ENCODE peak calls at places on chromosomes 5 and 9, in eight cellular contexts. X, C, Y, Z, E, D, R and I are unnamed samples.

GRCh38 chr9:76219555-76220151 is 174.6 kb downstream of the RFK start:
- DNase-seq in C (peak; percentile 58), R (no peak), X (peak; percentile 22), D (no peak), Z (no peak), E (peak; percentile 29), Y (no peak), I (no peak)

GRCh38 chr5:59312223-59312622 is 581.3 kb downstream of the PDE4D start:
- DNase-seq in Z (no peak), Y (no peak), D (no peak), E (no peak), X (no peak), R (no peak), C (no peak), I (no peak)

GRCh38 chr5:103375356-103375755 is 116.8 kb downstream of the MACIR start:
- DNase-seq in Z (no peak), C (peak; percentile 96), D (no peak), Y (no peak), X (peak; percentile 35), E (peak; percentile 31), R (no peak), I (no peak)

GRCh38 chr9:137149942-137150484 is 11.1 kb downstream of the GRIN1 start:
- DNase-seq in E (no peak), Y (no peak), D (no peak), X (no peak), R (no peak), C (no peak), Z (peak; percentile 47), I (no peak)

GRCh38 chr9:35537898-35538297 is 48.0 kb downstream of the RUSC2 start:
- DNase-seq in D (no peak), E (no peak), Y (no peak), R (no peak), X (peak; percentile 55), C (peak; percentile 33), Z (no peak), I (no peak)

GRCh38 chr5:180072556-180072955 is 997 bp upstream of the RNF130 start:
- DNase-seq in Z (no peak), E (no peak), Y (peak; percentile 89), D (no peak), X (no peak), R (peak; percentile 60), C (no peak), I (no peak)

GRCh38 chr9:133505901-133506652 is 18.7 kb downstream of the MYMK start:
- DNase-seq in D (no peak), C (no peak), X (peak; percentile 91), E (no peak), Z (no peak), R (peak; percentile 82), Y (no peak), I (peak; percentile 20)

GRCh38 chr5:123157797-123158528 is 68.9 kb downstream of the PRDM6 start:
- DNase-seq in X (peak; percentile 84), C (peak; percentile 83), R (peak; percentile 39), E (peak; percentile 58), Z (no peak), Y (no peak), D (no peak), I (peak; percentile 38)

GRCh38 chr9:110582156-110582555 is 2.6 kb upstream of the SVEP1 start:
- DNase-seq in Y (no peak), R (no peak), X (no peak), C (no peak), D (no peak), Z (no peak), E (no peak), I (no peak)

GRCh38 chr5:93621340-93621872 is 38.4 kb downstream of the NR2F1 start:
- DNase-seq in C (peak; percentile 81), X (peak; percentile 66), Y (peak; percentile 86), D (peak; percentile 81), R (peak; percentile 82), Z (peak; percentile 53), E (peak; percentile 53), I (no peak)

GRCh38 chr9:89418882-89419641 is 78.9 kb downstream of the SEMA4D start:
- DNase-seq in E (no peak), Y (peak; percentile 93), Z (no peak), C (no peak), R (no peak), X (no peak), D (no peak), I (no peak)

GRCh38 chr9:81825831-81826540 is 102.2 kb upstream of the SPATA31D4 start:
- DNase-seq in Z (no peak), X (no peak), R (no peak), E (no peak), D (no peak), C (peak; percentile 23), Y (no peak), I (no peak)

GRCh38 chr9:76927540-76928240 is 21.8 kb upstream of the PRUNE2 start:
- DNase-seq in E (no peak), R (no peak), Z (no peak), X (peak; percentile 64), D (no peak), C (peak; percentile 27), Y (no peak), I (no peak)

GRCh38 chr5:134561871-134562296 is 36.4 kb downstream of the JADE2 start:
- DNase-seq in R (peak; percentile 56), E (peak; percentile 56), Z (peak; percentile 49), X (peak; percentile 81), C (peak; percentile 74), Y (no peak), D (no peak), I (no peak)

GRCh38 chr5:128216860-128217531 is 133.4 kb downstream of the SLC12A2 start:
- DNase-seq in E (peak; percentile 51), Y (no peak), D (no peak), R (no peak), Z (no peak), C (peak; percentile 76), X (peak; percentile 88), I (no peak)

GRCh38 chr9:122526602-122527001 is 491 bp downstream of the OR1N1 start:
- DNase-seq in Y (no peak), C (no peak), E (no peak), Z (no peak), R (no peak), D (no peak), X (no peak), I (no peak)

GRCh38 chr5:149416977-149417713 is 38.1 kb upstream of the IL17B start:
- DNase-seq in Z (no peak), Y (no peak), R (peak; percentile 68), D (no peak), X (peak; percentile 51), E (no peak), C (peak; percentile 58), I (peak; percentile 81)

GRCh38 chr5:142426129-142426641 is 101.4 kb upstream of the SPRY4 start:
- DNase-seq in C (peak; percentile 84), R (no peak), D (no peak), Y (no peak), E (peak; percentile 79), Z (peak; percentile 51), X (peak; percentile 43), I (no peak)

GRCh38 chr9:109399258-109399767 is 78.5 kb upstream of the EPB41L4B start:
- DNase-seq in Z (no peak), D (no peak), C (no peak), Y (no peak), X (no peak), R (no peak), E (no peak), I (no peak)

DNA sequence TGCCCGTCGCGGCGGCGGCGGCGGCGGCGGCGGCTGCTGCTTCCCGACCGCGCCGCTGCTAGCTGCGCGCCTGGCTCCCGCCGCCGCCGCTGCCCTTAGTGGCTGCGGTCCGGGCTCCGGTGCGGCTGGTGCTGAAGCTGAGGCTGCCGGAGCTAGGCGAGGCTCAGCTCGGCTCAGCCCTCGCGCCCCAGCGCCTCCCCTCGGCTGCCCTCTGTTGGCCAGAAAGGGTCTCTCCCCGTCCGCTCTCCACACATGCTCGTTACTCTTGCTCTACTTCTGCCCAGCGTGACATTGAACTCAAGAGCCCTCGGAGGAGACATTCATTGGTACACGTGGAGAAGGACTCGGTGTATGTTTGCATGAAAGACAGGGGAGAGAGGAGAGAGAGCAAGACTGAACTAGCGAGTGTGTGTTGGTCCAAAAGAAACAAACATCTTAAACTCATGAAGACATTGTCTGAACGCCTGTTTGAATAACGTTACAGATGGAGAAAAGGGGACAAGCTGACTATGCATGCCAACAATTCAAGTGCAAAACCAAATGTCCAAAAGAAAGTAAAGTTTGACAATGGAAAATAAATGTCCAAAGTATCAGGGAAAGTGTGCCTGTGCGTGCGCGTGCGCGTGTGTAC is at the start of gene HCN1:
- DNase-seq in D (no peak), Z (peak; percentile 60), Y (peak; percentile 82), C (peak; percentile 78), X (peak; percentile 61), E (peak; percentile 37), R (peak; percentile 35), I (peak; percentile 19)
- H3K4me3 ChIP-seq in D (peak within 1 kb of the TSS; percentile 47), Z (peak within 1 kb of the TSS; percentile 32), Y (peak within 1 kb of the TSS; percentile 6), C (no peak within 1 kb of the TSS), X (no peak within 1 kb of the TSS), E (no peak within 1 kb of the TSS), R (no peak within 1 kb of the TSS), I (no peak within 1 kb of the TSS)

GRCh38 chr9:16710888-16711287 is 159.6 kb downstream of the BNC2 start:
- DNase-seq in C (no peak), D (no peak), Y (no peak), E (no peak), R (no peak), Z (no peak), X (no peak), I (no peak)
- H3K4me3 ChIP-seq in C (no peak overlapping the region), D (no peak overlapping the region), Y (no peak overlapping the region), E (no peak overlapping the region), R (no peak overlapping the region), Z (no peak overlapping the region), X (no peak overlapping the region), I (no peak overlapping the region)

GRCh38 chr9:79611091-79611614 is 39.4 kb downstream of the TLE4 start:
- DNase-seq in X (peak; percentile 88), C (peak; percentile 93), D (no peak), Z (no peak), Y (no peak), R (no peak), E (peak; percentile 81), I (peak; percentile 97)
- H3K4me3 ChIP-seq in X (no peak overlapping the region), C (no peak overlapping the region), D (no peak overlapping the region), Z (no peak overlapping the region), Y (no peak overlapping the region), R (no peak overlapping the region), E (no peak overlapping the region), I (no peak overlapping the region)

GRCh38 chr9:22238809-22239684 is 207.6 kb upstream of the DMRTA1 start:
- DNase-seq in R (no peak), X (peak; percentile 70), Y (no peak), E (peak; percentile 29), Z (no peak), C (peak; percentile 77), D (no peak), I (no peak)
- H3K4me3 ChIP-seq in R (no peak overlapping the region), X (no peak overlapping the region), Y (no peak overlapping the region), E (no peak overlapping the region), Z (no peak overlapping the region), C (no peak overlapping the region), D (no peak overlapping the region), I (peak overlapping the region; percentile 5)

GRCh38 chr5:68528877-68529276 is 313.3 kb downstream of the PIK3R1 start:
- DNase-seq in R (no peak), Z (no peak), X (no peak), C (no peak), D (no peak), E (peak; percentile 20), Y (no peak), I (no peak)
- H3K4me3 ChIP-seq in R (no peak overlapping the region), Z (no peak overlapping the region), X (no peak overlapping the region), C (no peak overlapping the region), D (no peak overlapping the region), E (no peak overlapping the region), Y (no peak overlapping the region), I (no peak overlapping the region)